ENCODE peak calls at places on chromosomes 12 and 14, in six cellular contexts. A, G, C, Y, K and M are unnamed samples.

GRCh38 chr14:36773136-36773540 is 111.5 kb downstream of the PAX9 start:
- DNase-seq in A (peak; percentile 49), G (no peak), C (no peak), Y (no peak), K (no peak), M (peak; percentile 57)

GRCh38 chr14:65958664-65959562 is 527.3 kb upstream of the CCDC196 start:
- DNase-seq in A (peak; percentile 42), G (no peak), C (no peak), Y (peak; percentile 66), K (no peak), M (peak; percentile 51)

GRCh38 chr14:105414456-105415371 is 4.9 kb upstream of the MTA1 start:
- DNase-seq in A (peak; percentile 86), G (peak; percentile 41), C (peak; percentile 90), Y (peak; percentile 91), K (peak; percentile 69), M (peak; percentile 70)

GRCh38 chr12:43676183-43676813 is 82.3 kb downstream of the PUS7L start:
- DNase-seq in A (peak; percentile 8), G (no peak), C (no peak), Y (no peak), K (no peak), M (peak; percentile 42)

GRCh38 chr14:100386846-100387245 is 63.7 kb downstream of the SLC25A47 start:
- DNase-seq in A (no peak), G (no peak), C (no peak), Y (no peak), K (no peak), M (no peak)

GRCh38 chr14:104821229-104821945 is 20.5 kb downstream of the ZBTB42 start:
- DNase-seq in A (peak; percentile 1), G (no peak), C (peak; percentile 65), Y (peak; percentile 73), K (no peak), M (no peak)

GRCh38 chr12:129169928-129170327 is 316.6 kb downstream of the GLT1D1 start:
- DNase-seq in A (no peak), G (no peak), C (no peak), Y (no peak), K (no peak), M (no peak)

GRCh38 chr12:69324797-69325466 is 23.2 kb upstream of the LYZ start:
- DNase-seq in A (no peak), G (no peak), C (no peak), Y (no peak), K (no peak), M (no peak)

GRCh38 chr12:110930348-110931314 is 10.3 kb upstream of the MYL2 start:
- DNase-seq in A (no peak), G (no peak), C (no peak), Y (peak; percentile 21), K (no peak), M (no peak)

GRCh38 chr12:82687020-82687951 is 580 bp downstream of the TMTC2 start:
- DNase-seq in A (peak; percentile 67), G (peak; percentile 24), C (peak; percentile 83), Y (peak; percentile 90), K (peak; percentile 83), M (peak; percentile 52)

GRCh38 chr12:121115530-121115929 is 17.1 kb upstream of the P2RX7 start:
- DNase-seq in A (no peak), G (no peak), C (no peak), Y (no peak), K (no peak), M (no peak)

GRCh38 chr14:23160924-23161522 is 22.4 kb downstream of the SLC7A8 start:
- DNase-seq in A (peak; percentile 84), G (peak; percentile 66), C (no peak), Y (peak; percentile 86), K (peak; percentile 59), M (peak; percentile 94)

GRCh38 chr12:54015210-54015931 is 6.6 kb downstream of the HOXC8 start:
- DNase-seq in A (no peak), G (no peak), C (no peak), Y (peak; percentile 31), K (no peak), M (no peak)

GRCh38 chr14:105384605-105385321 is 13.6 kb upstream of the TEX22 start:
- DNase-seq in A (no peak), G (no peak), C (no peak), Y (peak; percentile 66), K (no peak), M (no peak)

GRCh38 chr12:67386869-67387570 is 117.9 kb downstream of the CAND1 start:
- DNase-seq in A (no peak), G (no peak), C (no peak), Y (no peak), K (no peak), M (no peak)

GRCh38 chr14:99821519-99822165 is 28.4 kb downstream of the EML1 start:
- DNase-seq in A (peak; percentile 52), G (no peak), C (no peak), Y (no peak), K (no peak), M (peak; percentile 72)

GRCh38 chr14:34713681-34714319 is 593 bp downstream of the CFL2 start:
- DNase-seq in A (peak; percentile 69), G (peak; percentile 55), C (peak; percentile 79), Y (peak; percentile 68), K (peak; percentile 27), M (peak; percentile 74)

GRCh38 chr12:19643635-19644034 is 204.3 kb downstream of the AEBP2 start:
- DNase-seq in A (peak; percentile 64), G (no peak), C (no peak), Y (no peak), K (no peak), M (peak; percentile 84)

GRCh38 chr14:69008411-69008810 is 29.3 kb upstream of the ACTN1 start:
- DNase-seq in A (peak; percentile 46), G (no peak), C (no peak), Y (no peak), K (no peak), M (peak; percentile 67)

GRCh38 chr12:17326649-17327048 is 720.7 kb upstream of the LMO3 start:
- DNase-seq in A (peak; percentile 19), G (no peak), C (no peak), Y (no peak), K (no peak), M (no peak)
- H3K4me3 ChIP-seq in A (no peak overlapping the region), G (no peak overlapping the region), C (no peak overlapping the region), Y (no peak overlapping the region), K (no peak overlapping the region), M (no peak overlapping the region)

GRCh38 chr14:80636071-80636470 is 305.5 kb downstream of the CEP128 start:
- DNase-seq in A (peak; percentile 8), G (no peak), C (no peak), Y (no peak), K (no peak), M (peak; percentile 46)
- TF ChIP-seq CTCF in A (peak; percentile 35), G (no peak), C (no peak), Y (no peak), K (no peak), M (peak; percentile 42)

GRCh38 chr12:75389061-75389460 is 1.8 kb upstream of the GLIPR1L2 start:
- DNase-seq in A (no peak), G (no peak), C (no peak), Y (no peak), K (no peak), M (peak; percentile 30)

GRCh38 chr12:75390899-75391538 is at the start of gene GLIPR1L2:
- DNase-seq in A (peak; percentile 97), G (peak; percentile 94), C (peak; percentile 98), Y (peak; percentile 98), K (peak; percentile 95), M (peak; percentile 99)

GRCh38 chr12:75389706-75390105 is 1.2 kb upstream of the GLIPR1L2 start:
- DNase-seq in A (no peak), G (no peak), C (no peak), Y (no peak), K (no peak), M (no peak)

DNA sequence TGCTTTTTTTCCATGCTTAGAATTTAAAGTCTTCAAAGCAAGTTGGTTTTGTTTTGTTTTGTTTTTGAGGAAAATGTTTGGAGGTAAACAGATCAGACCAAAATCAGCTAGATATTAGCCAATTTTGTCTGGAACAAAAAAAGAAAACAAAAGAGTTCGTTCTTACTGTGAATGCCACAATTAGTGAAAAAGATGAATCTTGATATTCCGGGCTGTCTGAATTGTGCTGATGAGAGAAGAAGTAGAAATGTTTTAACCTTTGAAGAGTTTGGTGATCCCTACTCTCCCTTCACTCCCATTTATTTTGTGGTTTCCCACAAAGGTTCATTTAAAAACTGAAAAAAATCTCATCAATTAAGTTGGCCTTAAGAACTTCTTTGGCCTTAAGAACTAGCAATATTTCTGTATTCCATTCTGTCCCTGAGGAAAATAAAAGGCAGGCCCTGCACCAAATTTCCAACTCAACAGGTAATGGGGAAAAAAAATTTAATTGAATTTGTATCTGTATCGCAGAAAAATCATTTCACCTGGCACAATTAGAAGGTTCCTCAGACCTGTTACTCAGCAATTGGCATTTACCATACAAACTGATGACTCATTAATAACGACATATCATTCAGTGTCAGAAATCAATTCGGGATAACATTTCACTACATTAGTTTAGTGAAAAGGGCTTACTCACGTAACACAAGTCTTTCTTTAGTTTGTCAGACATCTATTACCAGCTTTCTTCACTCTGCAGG is 562 bp upstream of the GLIPR1L2 start:
- DNase-seq in A (no peak), G (no peak), C (no peak), Y (no peak), K (no peak), M (no peak)
- H3K4me3 ChIP-seq in A (peak overlapping the region; percentile 4), G (peak overlapping the region; percentile 51), C (peak overlapping the region; percentile 60), Y (peak overlapping the region; percentile 94), K (peak overlapping the region; percentile 60), M (peak overlapping the region; percentile 80)

DNA sequence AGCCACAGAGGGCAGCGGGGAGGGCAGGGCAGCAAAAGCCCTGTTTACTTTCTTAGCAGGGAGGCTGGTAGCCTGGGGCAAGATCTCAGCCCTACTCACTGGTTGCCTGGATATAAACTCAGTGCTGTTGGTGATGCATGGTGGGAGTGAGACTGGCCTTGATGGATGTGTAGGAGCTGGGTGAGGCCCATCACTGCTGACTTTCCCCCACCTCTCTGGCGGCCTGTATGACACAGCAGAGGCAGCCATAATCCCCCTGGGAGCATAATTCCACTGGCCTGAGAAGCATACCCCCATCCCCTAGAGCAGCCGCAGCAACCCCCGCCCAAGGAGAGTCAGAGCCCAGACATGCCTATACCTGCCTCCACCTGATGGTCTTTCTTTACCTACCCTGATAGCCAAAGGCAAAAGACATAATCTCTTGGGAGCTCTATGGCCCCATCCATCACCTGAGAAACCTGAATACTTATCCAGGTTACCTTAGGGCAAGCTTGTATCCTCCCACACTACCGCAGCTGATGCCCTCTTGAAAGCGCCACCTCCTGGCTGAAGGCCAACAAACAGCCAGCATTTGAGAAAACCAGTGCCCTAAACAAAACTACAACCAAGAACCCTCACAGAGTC is 59.3 kb downstream of the DNAI7 start:
- DNase-seq in A (no peak), G (no peak), C (no peak), Y (no peak), K (no peak), M (no peak)
- TF ChIP-seq CTCF in A (peak; percentile 9), G (no peak), C (no peak), Y (no peak), K (no peak), M (no peak)

GRCh38 chr14:24298892-24299254 is 707 bp downstream of the DHRS1 start:
- DNase-seq in A (peak; percentile 58), G (peak; percentile 41), C (no peak), Y (no peak), K (no peak), M (peak; percentile 46)
- H3K4me3 ChIP-seq in A (peak overlapping the region; percentile 86), G (peak overlapping the region; percentile 63), C (peak overlapping the region; percentile 76), Y (peak overlapping the region; percentile 92), K (peak overlapping the region; percentile 78), M (peak overlapping the region; percentile 92)